ENCODE peak calls at places on chromosomes 3 and 15, in four cellular contexts. B is pancreas, A is IMR-90, U is upper lobe of left lung. Z is an unnamed sample.

GRCh38 chr15:36594556-36595090 is 15.2 kb downstream of the CDIN1 start:
- DNase-seq in A (no peak), B (no peak), U (no peak), Z (no peak)

GRCh38 chr3:88986834-88987233 is 120.6 kb upstream of the EPHA3 start:
- DNase-seq in A (peak; percentile 65), B (no peak), U (no peak), Z (peak; percentile 69)

GRCh38 chr15:66931768-66932633 is 133.4 kb upstream of the SMAD3 start:
- DNase-seq in U (no peak), A (peak; percentile 63), B (peak; percentile 72), Z (peak; percentile 18)

GRCh38 chr3:13890377-13891016 is 10.6 kb upstream of the WNT7A start:
- DNase-seq in B (no peak), U (peak; percentile 52), A (no peak), Z (no peak)

GRCh38 chr3:177441281-177441812 is 244.1 kb upstream of the TBL1XR1 start:
- DNase-seq in U (no peak), A (no peak), B (no peak), Z (no peak)

GRCh38 chr3:99659032-99659431 is 20.6 kb downstream of the COL8A1 start:
- DNase-seq in B (no peak), U (no peak), A (peak; percentile 100), Z (peak; percentile 93)

GRCh38 chr3:159824341-159824740 is 164.3 kb upstream of the IL12A start:
- DNase-seq in U (no peak), A (peak; percentile 90), B (peak; percentile 40), Z (peak; percentile 63)

GRCh38 chr3:29694783-29695182 is 413.9 kb downstream of the RBMS3 start:
- DNase-seq in A (peak; percentile 92), U (no peak), B (no peak), Z (peak; percentile 71)

DNA sequence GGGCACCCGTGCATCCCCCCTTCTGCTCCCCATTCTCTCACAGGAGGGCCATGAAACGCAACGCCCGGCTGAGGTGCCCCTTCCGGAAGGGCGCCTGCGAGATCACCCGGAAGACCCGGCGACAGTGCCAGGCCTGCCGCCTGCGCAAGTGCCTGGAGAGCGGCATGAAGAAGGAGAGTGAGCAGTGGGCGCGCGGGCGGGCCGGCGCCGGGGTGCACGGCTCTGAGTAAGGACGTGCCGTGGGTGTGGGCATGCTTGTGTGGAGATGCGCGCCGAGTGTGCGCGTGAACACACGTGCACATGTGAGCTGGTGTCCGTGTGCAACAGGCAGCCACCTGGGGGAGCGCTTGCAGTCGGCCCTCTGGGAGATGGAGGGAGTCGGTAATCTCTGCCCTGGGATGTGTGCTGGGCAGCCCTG is 28.1 kb downstream of the NR1I2 start:
- DNase-seq in A (peak; percentile 18), B (peak; percentile 43), U (peak; percentile 90), Z (no peak)
- TF ChIP-seq CTCF in A (no peak), B (no peak), U (no peak), Z (peak; percentile 47)

GRCh38 chr15:28944286-28944685 is 58.5 kb downstream of the APBA2 start:
- DNase-seq in A (no peak), U (no peak), B (no peak), Z (no peak)
- H3K4me3 ChIP-seq in A (no peak overlapping the region), U (no peak overlapping the region), B (no peak overlapping the region), Z (no peak overlapping the region)

GRCh38 chr15:96325579-96326331 is 4.7 kb upstream of the NR2F2 start:
- DNase-seq in U (no peak), B (no peak), A (peak; percentile 70), Z (no peak)

GRCh38 chr15:96322401-96323249 is 7.9 kb upstream of the NR2F2 start:
- DNase-seq in A (no peak), B (no peak), U (peak; percentile 87), Z (no peak)

GRCh38 chr15:96323250-96324162 is 7.0 kb upstream of the NR2F2 start:
- DNase-seq in U (peak; percentile 67), B (no peak), A (no peak), Z (no peak)

GRCh38 chr15:96324900-96325299 is 5.6 kb upstream of the NR2F2 start:
- DNase-seq in U (no peak), B (no peak), A (no peak), Z (no peak)

GRCh38 chr15:96324192-96324895 is 6.2 kb upstream of the NR2F2 start:
- DNase-seq in B (no peak), U (no peak), A (peak; percentile 54), Z (no peak)
- H3K27me3 ChIP-seq in B (peaks cover 3% of the 10 kb centered on the region), U (no peaks in the 10 kb centered on the region), A (no peaks in the 10 kb centered on the region), Z (no peaks in the 10 kb centered on the region)

DNA sequence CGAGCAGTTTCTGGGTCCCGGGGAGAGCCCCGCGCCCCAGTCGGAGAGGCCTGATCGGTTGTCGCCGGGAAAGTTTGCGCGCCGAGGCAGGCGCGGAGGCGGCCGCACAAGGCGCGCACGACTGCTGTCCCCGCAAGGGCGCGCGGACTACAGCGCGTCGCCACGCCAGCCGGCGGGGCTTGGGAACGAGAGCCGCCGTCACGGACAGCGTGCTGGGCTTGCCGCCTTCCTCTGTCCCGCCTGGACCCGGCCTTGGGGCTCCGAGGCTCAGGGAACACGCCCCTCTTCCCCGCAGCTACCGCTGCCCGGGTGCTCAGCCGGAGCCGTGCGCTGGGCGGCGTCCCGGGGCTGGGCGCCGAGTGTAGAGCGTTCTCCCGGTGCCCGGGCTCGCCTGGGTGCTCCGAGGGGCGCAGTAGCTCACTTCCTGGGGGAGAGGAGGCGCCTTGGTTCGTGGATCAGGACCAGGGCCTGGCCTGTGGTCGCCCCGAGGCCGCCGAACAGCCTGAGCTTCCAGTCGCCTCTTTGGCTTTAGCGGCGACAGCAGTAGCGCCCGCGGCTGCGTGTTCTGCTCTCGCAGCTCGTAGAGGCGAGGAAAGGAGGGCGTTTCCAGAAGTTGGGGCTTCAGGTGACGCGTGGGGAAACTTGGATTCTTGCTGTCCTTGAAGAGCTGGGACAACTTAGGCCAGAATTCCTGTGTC is 226.6 kb upstream of the C2CD4B start:
- DNase-seq in A (peak; percentile 34), U (peak; percentile 92), B (peak; percentile 57), Z (no peak)
- TF ChIP-seq CTCF in A (peak; percentile 45), U (no peak), B (no peak), Z (peak; percentile 58)

GRCh38 chr15:47439870-47440155 is 277.5 kb upstream of the SEMA6D start:
- DNase-seq in B (no peak), A (no peak), U (no peak), Z (peak; percentile 47)
- H3K4me3 ChIP-seq in B (no peak overlapping the region), A (no peak overlapping the region), U (no peak overlapping the region), Z (no peak overlapping the region)

GRCh38 chr3:117168896-117169295 is 459.3 kb downstream of the TUSC7 start:
- DNase-seq in A (no peak), B (no peak), U (no peak), Z (no peak)
- H3K27me3 ChIP-seq in A (no peaks in the 10 kb centered on the region), B (no peaks in the 10 kb centered on the region), U (no peaks in the 10 kb centered on the region), Z (no peaks in the 10 kb centered on the region)

DNA sequence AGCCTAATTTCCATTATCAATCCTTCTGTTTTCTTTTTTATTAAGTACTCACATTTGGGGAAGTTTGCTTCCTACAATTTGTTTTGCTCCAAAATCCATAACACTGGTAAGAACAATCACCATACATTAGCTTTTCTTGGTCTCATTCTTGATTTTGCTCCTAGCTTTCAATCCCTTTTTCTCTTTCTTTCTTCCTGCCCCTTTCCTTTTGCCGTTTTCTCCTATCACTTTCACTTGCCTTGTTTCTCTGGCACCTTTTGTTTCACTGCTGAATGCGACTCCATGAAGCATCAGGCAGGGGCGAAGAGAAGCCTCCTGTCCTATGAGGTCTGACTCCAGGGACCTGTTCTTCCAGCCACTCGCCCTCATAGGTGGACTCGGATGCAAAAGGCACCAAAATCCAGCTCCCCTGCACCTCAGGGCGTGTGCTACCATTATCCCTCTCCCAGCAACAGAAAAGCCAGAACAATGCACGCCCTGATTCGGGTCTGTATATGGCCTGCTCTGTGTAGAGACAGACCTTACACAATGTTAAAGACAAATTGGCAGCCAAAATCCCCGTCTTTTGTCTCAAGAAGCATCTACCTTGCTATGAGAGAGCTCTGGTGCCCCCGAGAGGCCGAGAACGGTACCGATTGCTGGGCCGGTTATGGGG is 462.0 kb upstream of the PPP2R3A start:
- DNase-seq in B (peak; percentile 58), U (peak; percentile 3), A (peak; percentile 51), Z (peak; percentile 9)
- TF ChIP-seq CTCF in B (peak; percentile 40), U (peak; percentile 46), A (peak; percentile 60), Z (peak; percentile 85)

GRCh38 chr3:10234526-10235230 is 13.6 kb upstream of the TATDN2 start:
- DNase-seq in U (peak; percentile 78), A (no peak), B (no peak), Z (no peak)
- H3K4me3 ChIP-seq in U (no peak overlapping the region), A (no peak overlapping the region), B (no peak overlapping the region), Z (no peak overlapping the region)

GRCh38 chr3:46881819-46882376 is 4.4 kb downstream of the PTH1R start:
- DNase-seq in A (no peak), U (peak; percentile 89), B (no peak), Z (no peak)
- H3K27me3 ChIP-seq in A (peaks cover 59% of the 10 kb centered on the region), U (no peaks in the 10 kb centered on the region), B (no peaks in the 10 kb centered on the region), Z (peaks cover 27% of the 10 kb centered on the region)

DNA sequence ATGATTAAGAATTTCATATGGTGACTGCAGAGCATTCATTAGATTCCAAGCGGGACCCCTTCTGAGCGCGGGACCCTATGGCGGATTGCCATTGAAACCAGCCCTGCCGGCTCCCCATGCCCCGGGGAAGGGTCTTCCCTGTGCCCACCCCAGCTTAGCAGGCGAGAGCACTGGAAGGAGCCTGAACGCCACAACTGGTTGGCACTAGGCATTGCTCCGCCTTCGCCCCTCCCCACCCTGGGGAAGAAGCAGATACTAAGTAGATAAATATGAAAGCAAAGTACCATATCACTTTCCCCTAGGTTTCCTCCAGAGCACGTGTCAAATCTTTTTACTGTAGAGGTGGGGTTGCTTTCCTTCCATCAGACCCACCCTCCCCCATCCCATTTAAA is 70.7 kb downstream of the CYP19A1 start:
- DNase-seq in B (no peak), A (no peak), U (no peak), Z (no peak)
- TF ChIP-seq CTCF in B (no peak), A (no peak), U (no peak), Z (no peak)

Z was measured in BJ.